ENCODE peak calls at places on chromosomes 13 and 19, in nine cellular contexts. H is kidney epithelial cell, S is aorta, N is tibial nerve, T is PC-3, Y is psoas muscle, G is adrenal gland, Z is lung, U is IMR-90. P is an unnamed sample.

GRCh38 chr19:30029721-30030510 is 87.9 kb downstream of the URI1 start:
- DNase-seq in H (no peak), S (no peak), N (no peak), T (peak; percentile 91), Y (no peak), G (no peak), Z (no peak), U (peak; percentile 56), P (no peak)

GRCh38 chr13:74134777-74135305 is 637 bp upstream of the KLF12 start:
- DNase-seq in H (no peak), S (peak; percentile 71), N (peak; percentile 16), T (peak; percentile 51), Y (no peak), G (no peak), Z (peak; percentile 53), U (no peak), P (peak; percentile 50)

GRCh38 chr19:17332360-17332676 is 2.3 kb downstream of the ANO8 start:
- DNase-seq in H (no peak), S (no peak), N (no peak), T (no peak), Y (no peak), G (no peak), Z (no peak), U (no peak), P (no peak)

GRCh38 chr19:31553844-31554215 is 204.6 kb upstream of the TSHZ3 start:
- DNase-seq in H (no peak), S (no peak), N (peak; percentile 76), T (no peak), Y (no peak), G (no peak), Z (no peak), U (no peak), P (no peak)

GRCh38 chr19:39824143-39825092 is 9.5 kb downstream of the DYRK1B start:
- DNase-seq in H (peak; percentile 79), S (peak; percentile 92), N (peak; percentile 83), T (peak; percentile 87), Y (peak; percentile 92), G (peak; percentile 94), Z (peak; percentile 94), U (peak; percentile 91), P (peak; percentile 96)

GRCh38 chr13:47555235-47555634 is 445.8 kb downstream of the SUCLA2 start:
- DNase-seq in H (no peak), S (no peak), N (no peak), T (peak; percentile 77), Y (no peak), G (no peak), Z (no peak), U (peak; percentile 51), P (no peak)

GRCh38 chr19:37160153-37160552 is 12.3 kb downstream of the ZNF585A start:
- DNase-seq in H (no peak), S (no peak), N (no peak), T (no peak), Y (no peak), G (no peak), Z (no peak), U (no peak), P (no peak)

GRCh38 chr13:94312511-94313191 is 166.8 kb downstream of the DCT start:
- DNase-seq in H (no peak), S (no peak), N (no peak), T (no peak), Y (no peak), G (peak; percentile 23), Z (no peak), U (no peak), P (no peak)

GRCh38 chr13:108409735-108410134 is 140.2 kb downstream of the TNFSF13B start:
- DNase-seq in H (no peak), S (no peak), N (no peak), T (no peak), Y (no peak), G (no peak), Z (no peak), U (no peak), P (no peak)

GRCh38 chr13:105616313-105617075 is 919.0 kb downstream of the EFNB2 start:
- DNase-seq in H (no peak), S (no peak), N (no peak), T (peak; percentile 26), Y (no peak), G (no peak), Z (no peak), U (peak; percentile 5), P (no peak)

GRCh38 chr19:58519087-58519354 is 589 bp downstream of the ZBTB45 start:
- DNase-seq in H (no peak), S (peak; percentile 82), N (peak; percentile 39), T (peak; percentile 77), Y (peak; percentile 82), G (peak; percentile 78), Z (peak; percentile 58), U (peak; percentile 74), P (peak; percentile 66)

GRCh38 chr13:66826398-66826797 is 403.7 kb downstream of the PCDH9 start:
- DNase-seq in H (no peak), S (no peak), N (no peak), T (no peak), Y (no peak), G (no peak), Z (no peak), U (no peak), P (no peak)

GRCh38 chr13:110317496-110318195 is 10.6 kb downstream of the COL4A2 start:
- DNase-seq in H (no peak), S (no peak), N (no peak), T (no peak), Y (no peak), G (no peak), Z (no peak), U (no peak), P (no peak)

GRCh38 chr13:48528720-48529119 is 4.2 kb downstream of the RCBTB2 start:
- DNase-seq in H (no peak), S (no peak), N (no peak), T (no peak), Y (no peak), G (no peak), Z (no peak), U (no peak), P (no peak)

GRCh38 chr19:17718988-17719711 is at the start of gene MAP1S:
- DNase-seq in H (no peak), S (peak; percentile 73), N (no peak), T (peak; percentile 47), Y (peak; percentile 75), G (peak; percentile 43), Z (peak; percentile 56), U (peak; percentile 25), P (peak; percentile 42)

DNA sequence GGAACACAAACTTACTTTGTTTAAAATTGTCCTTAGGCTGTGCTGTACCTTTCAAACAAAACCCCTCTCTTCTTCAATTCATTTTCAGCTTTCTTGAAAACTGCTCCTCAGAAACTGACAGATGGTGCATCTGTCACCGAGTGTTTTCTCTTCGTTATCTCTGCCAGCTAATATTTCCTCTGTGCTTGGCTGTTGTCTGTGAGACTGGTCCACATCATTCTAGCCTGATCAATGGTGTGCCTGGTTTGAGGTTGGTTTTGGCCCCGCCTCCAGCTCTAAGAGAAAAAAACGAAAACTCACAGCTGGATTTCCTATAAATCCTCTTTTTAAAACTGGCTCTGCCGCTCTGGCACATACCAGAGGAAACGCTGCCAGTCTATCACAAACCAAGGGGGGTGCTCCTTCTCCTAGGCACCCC is 79.7 kb downstream of the STARD13 start:
- DNase-seq in H (no peak), S (no peak), N (no peak), T (no peak), Y (no peak), G (peak; percentile 56), Z (no peak), U (peak; percentile 62), P (peak; percentile 46)
- H3K4me3 ChIP-seq in H (no peak overlapping the region), S (peak overlapping the region; percentile 97), N (no peak overlapping the region), T (no peak overlapping the region), Y (peak overlapping the region; percentile 50), G (no peak overlapping the region), Z (no peak overlapping the region), U (peak overlapping the region; percentile 7), P (no peak overlapping the region)

DNA sequence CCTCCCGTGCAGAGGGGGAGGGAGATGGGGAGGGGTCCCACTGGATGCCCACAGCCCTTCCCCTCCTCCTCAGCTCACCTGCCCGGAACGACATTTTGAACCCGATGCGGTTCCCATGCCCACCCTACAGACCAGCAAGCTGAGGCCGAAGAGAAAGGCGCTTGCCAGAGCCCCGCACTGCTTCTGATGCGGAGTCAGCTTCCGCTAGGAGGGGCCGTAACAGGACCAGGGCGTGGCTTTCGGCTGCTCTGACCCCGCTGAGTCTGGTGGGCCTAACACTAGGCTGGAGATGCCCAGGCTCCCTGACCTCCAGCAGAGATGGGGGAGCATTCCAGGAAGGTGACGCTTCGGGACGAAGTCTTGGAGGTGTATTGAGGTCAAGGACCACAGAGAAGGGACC is 6.7 kb downstream of the ONECUT3 start:
- DNase-seq in H (no peak), S (no peak), N (no peak), T (no peak), Y (no peak), G (no peak), Z (no peak), U (no peak), P (no peak)
- H3K27me3 ChIP-seq in H (peaks cover 96% of the 10 kb centered on the region), S (no peaks in the 10 kb centered on the region), N (peaks cover 100% of the 10 kb centered on the region), T (peaks cover 20% of the 10 kb centered on the region), Y (peaks cover 100% of the 10 kb centered on the region), G (peaks cover 94% of the 10 kb centered on the region), Z (peaks cover 39% of the 10 kb centered on the region), U (peaks cover 95% of the 10 kb centered on the region), P (peaks cover 61% of the 10 kb centered on the region)

GRCh38 chr19:34217952-34218817 is 36.2 kb upstream of the GARRE1 start:
- DNase-seq in H (peak; percentile 81), S (no peak), N (no peak), T (peak; percentile 96), Y (no peak), G (peak; percentile 33), Z (no peak), U (peak; percentile 98), P (no peak)

GRCh38 chr19:34215666-34216038 is 38.7 kb upstream of the GARRE1 start:
- DNase-seq in H (no peak), S (no peak), N (no peak), T (no peak), Y (no peak), G (no peak), Z (no peak), U (no peak), P (no peak)

GRCh38 chr19:34220472-34221063 is 33.8 kb upstream of the GARRE1 start:
- DNase-seq in H (no peak), S (peak; percentile 68), N (peak; percentile 27), T (peak; percentile 77), Y (no peak), G (peak; percentile 85), Z (peak; percentile 61), U (peak; percentile 53), P (peak; percentile 68)

GRCh38 chr19:34222386-34222785 is 32.0 kb upstream of the GARRE1 start:
- DNase-seq in H (no peak), S (no peak), N (no peak), T (no peak), Y (no peak), G (no peak), Z (no peak), U (no peak), P (no peak)

GRCh38 chr19:34218818-34219164 is 35.6 kb upstream of the GARRE1 start:
- DNase-seq in H (no peak), S (no peak), N (no peak), T (no peak), Y (no peak), G (no peak), Z (no peak), U (no peak), P (no peak)
- H3K4me3 ChIP-seq in H (no peak overlapping the region), S (no peak overlapping the region), N (no peak overlapping the region), T (peak overlapping the region; percentile 11), Y (no peak overlapping the region), G (no peak overlapping the region), Z (no peak overlapping the region), U (no peak overlapping the region), P (no peak overlapping the region)

DNA sequence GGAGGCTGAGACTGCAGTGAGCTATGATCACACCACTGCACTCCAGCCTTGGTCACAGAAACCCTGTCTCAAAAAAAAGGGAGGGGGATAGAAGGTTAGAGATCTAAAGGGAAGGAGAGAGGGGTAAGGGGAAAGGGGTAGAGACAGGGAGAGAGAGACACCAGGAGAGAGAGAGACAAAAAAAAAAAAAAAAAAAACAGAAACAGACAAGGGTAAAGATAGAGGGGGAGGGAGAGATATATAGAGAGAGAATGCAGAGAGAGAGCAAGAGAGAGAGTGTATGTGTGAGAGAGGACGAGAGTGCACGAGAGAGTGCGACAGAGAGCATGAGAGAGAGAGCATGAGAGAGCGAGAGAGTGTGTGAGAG is 4.2 kb downstream of the CD70 start:
- DNase-seq in H (no peak), S (no peak), N (no peak), T (no peak), Y (no peak), G (no peak), Z (no peak), U (no peak), P (no peak)
- H3K27me3 ChIP-seq in H (peaks cover 3% of the 10 kb centered on the region), S (no peaks in the 10 kb centered on the region), N (peaks cover 77% of the 10 kb centered on the region), T (peaks cover 57% of the 10 kb centered on the region), Y (peaks cover 75% of the 10 kb centered on the region), G (peaks cover 55% of the 10 kb centered on the region), Z (peaks cover 4% of the 10 kb centered on the region), U (peaks cover 23% of the 10 kb centered on the region), P (no peaks in the 10 kb centered on the region)

P was measured in body of pancreas.